ENCODE peak calls at places on chromosomes 6 and 20, in nine cellular contexts. One of them, this sample, is unnamed.

GRCh38 chr6:32852018-32852843 is 1.3 kb downstream of the TAP1 start:
- DNase-seq in stomach: peak
- DNase-seq in mucosa of descending colon: peak
- DNase-seq in activated B cell treated with CpG ODN at 0.5 μM for 24 hours: no peak
- DNase-seq in activated CD8-positive, alpha-beta T cell treated with anti-CD3 and anti-CD28 coated beads for 36 hours: peak
- DNase-seq in chondrocyte: no peak
- DNase-seq in HFFc6: no peak
- DNase-seq in right lobe of liver: no peak
- DNase-seq in Peyer's patch: peak
- DNase-seq in this sample: no peak

GRCh38 chr6:11413728-11414127 is 123.8 kb upstream of the TMEM170B start:
- DNase-seq in stomach: no peak
- DNase-seq in activated B cell treated with CpG ODN at 0.5 μM for 24 hours: no peak
- DNase-seq in HFFc6: peak
- DNase-seq in Peyer's patch: no peak
- DNase-seq in activated CD8-positive, alpha-beta T cell treated with anti-CD3 and anti-CD28 coated beads for 36 hours: no peak
- DNase-seq in chondrocyte: no peak
- DNase-seq in right lobe of liver: no peak
- DNase-seq in mucosa of descending colon: no peak
- DNase-seq in this sample: no peak

GRCh38 chr6:99712560-99712959 is 105.9 kb downstream of the PRDM13 start:
- DNase-seq in activated B cell treated with CpG ODN at 0.5 μM for 24 hours: no peak
- DNase-seq in right lobe of liver: no peak
- DNase-seq in mucosa of descending colon: no peak
- DNase-seq in chondrocyte: no peak
- DNase-seq in HFFc6: no peak
- DNase-seq in activated CD8-positive, alpha-beta T cell treated with anti-CD3 and anti-CD28 coated beads for 36 hours: no peak
- DNase-seq in stomach: no peak
- DNase-seq in Peyer's patch: no peak
- DNase-seq in this sample: no peak

GRCh38 chr6:31355540-31355988 is 1.4 kb downstream of the HLA-B start:
- DNase-seq in HFFc6: no peak
- DNase-seq in activated CD8-positive, alpha-beta T cell treated with anti-CD3 and anti-CD28 coated beads for 36 hours: no peak
- DNase-seq in stomach: no peak
- DNase-seq in right lobe of liver: no peak
- DNase-seq in Peyer's patch: no peak
- DNase-seq in activated B cell treated with CpG ODN at 0.5 μM for 24 hours: no peak
- DNase-seq in chondrocyte: no peak
- DNase-seq in mucosa of descending colon: no peak
- DNase-seq in this sample: no peak

GRCh38 chr6:122753688-122754056 is 25.8 kb upstream of the FABP7 start:
- DNase-seq in HFFc6: peak
- DNase-seq in chondrocyte: no peak
- DNase-seq in activated B cell treated with CpG ODN at 0.5 μM for 24 hours: no peak
- DNase-seq in stomach: no peak
- DNase-seq in mucosa of descending colon: no peak
- DNase-seq in activated CD8-positive, alpha-beta T cell treated with anti-CD3 and anti-CD28 coated beads for 36 hours: no peak
- DNase-seq in Peyer's patch: no peak
- DNase-seq in right lobe of liver: peak
- DNase-seq in this sample: no peak

GRCh38 chr6:43969158-43969981 is 157.9 kb downstream of the MRPL14 start:
- DNase-seq in chondrocyte: peak
- DNase-seq in right lobe of liver: peak
- DNase-seq in HFFc6: no peak
- DNase-seq in stomach: peak
- DNase-seq in activated B cell treated with CpG ODN at 0.5 μM for 24 hours: no peak
- DNase-seq in activated CD8-positive, alpha-beta T cell treated with anti-CD3 and anti-CD28 coated beads for 36 hours: no peak
- DNase-seq in Peyer's patch: peak
- DNase-seq in mucosa of descending colon: no peak
- DNase-seq in this sample: no peak

GRCh38 chr6:7541175-7542064 is at the start of gene DSP:
- DNase-seq in activated B cell treated with CpG ODN at 0.5 μM for 24 hours: peak
- DNase-seq in Peyer's patch: peak
- DNase-seq in HFFc6: peak
- DNase-seq in activated CD8-positive, alpha-beta T cell treated with anti-CD3 and anti-CD28 coated beads for 36 hours: peak
- DNase-seq in right lobe of liver: peak
- DNase-seq in mucosa of descending colon: peak
- DNase-seq in chondrocyte: no peak
- DNase-seq in stomach: peak
- DNase-seq in this sample: peak

GRCh38 chr6:52077180-52077884 is 10.1 kb downstream of the PKHD1 start:
- DNase-seq in stomach: no peak
- DNase-seq in activated B cell treated with CpG ODN at 0.5 μM for 24 hours: no peak
- DNase-seq in right lobe of liver: peak
- DNase-seq in chondrocyte: no peak
- DNase-seq in mucosa of descending colon: no peak
- DNase-seq in Peyer's patch: no peak
- DNase-seq in HFFc6: no peak
- DNase-seq in activated CD8-positive, alpha-beta T cell treated with anti-CD3 and anti-CD28 coated beads for 36 hours: no peak
- DNase-seq in this sample: no peak

DNA sequence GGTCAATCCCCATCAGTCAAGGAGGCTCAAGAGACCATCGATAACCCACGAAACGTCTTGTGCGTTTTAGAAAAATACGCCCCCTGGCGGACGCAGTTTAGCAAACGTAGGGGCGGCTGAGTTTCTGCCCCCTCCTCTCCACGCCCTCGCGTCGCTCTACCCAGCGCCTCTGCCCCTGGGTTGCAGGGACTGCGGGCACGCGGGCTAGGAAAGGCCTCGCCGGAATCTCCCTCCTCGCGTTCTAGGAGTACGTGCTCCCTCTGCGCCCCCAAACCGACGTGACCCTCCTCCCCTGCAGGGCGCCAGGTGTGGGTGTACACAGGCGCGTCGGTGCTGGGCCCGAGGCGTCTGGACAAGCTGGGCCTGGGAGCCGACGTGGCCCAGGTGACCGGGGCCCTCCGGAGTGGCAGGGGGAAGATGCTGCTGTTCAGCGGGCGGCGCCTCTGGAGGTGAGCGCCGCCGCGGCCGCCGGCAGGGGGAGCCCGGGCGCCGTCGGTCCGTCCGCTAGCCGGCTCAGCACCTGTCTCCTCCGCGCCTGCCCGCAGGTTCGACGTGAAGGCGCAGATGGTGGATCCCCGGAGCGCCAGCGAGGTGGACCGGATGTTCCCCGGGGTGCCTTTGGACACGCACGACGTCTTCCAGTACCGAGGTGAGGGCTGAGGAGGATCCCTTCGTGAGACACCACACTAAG is 5.3 kb downstream of the MMP9 start:
- DNase-seq in activated CD8-positive, alpha-beta T cell treated with anti-CD3 and anti-CD28 coated beads for 36 hours: peak
- DNase-seq in activated B cell treated with CpG ODN at 0.5 μM for 24 hours: peak
- DNase-seq in HFFc6: no peak
- DNase-seq in chondrocyte: no peak
- DNase-seq in right lobe of liver: no peak
- DNase-seq in stomach: peak
- DNase-seq in mucosa of descending colon: peak
- DNase-seq in Peyer's patch: peak
- DNase-seq in this sample: peak
- TF ChIP-seq CTCF in activated CD8-positive, alpha-beta T cell treated with anti-CD3 and anti-CD28 coated beads for 36 hours: peak
- TF ChIP-seq CTCF in activated B cell treated with CpG ODN at 0.5 μM for 24 hours: peak
- TF ChIP-seq CTCF in HFFc6: peak
- TF ChIP-seq CTCF in chondrocyte: peak
- TF ChIP-seq CTCF in right lobe of liver: peak
- TF ChIP-seq CTCF in stomach: peak
- TF ChIP-seq CTCF in mucosa of descending colon: peak
- TF ChIP-seq CTCF in Peyer's patch: peak
- TF ChIP-seq CTCF in this sample: peak

GRCh38 chr6:100775667-100776066 is 105.5 kb downstream of the ASCC3 start:
- DNase-seq in right lobe of liver: no peak
- DNase-seq in mucosa of descending colon: no peak
- DNase-seq in chondrocyte: no peak
- DNase-seq in activated B cell treated with CpG ODN at 0.5 μM for 24 hours: no peak
- DNase-seq in Peyer's patch: no peak
- DNase-seq in stomach: no peak
- DNase-seq in activated CD8-positive, alpha-beta T cell treated with anti-CD3 and anti-CD28 coated beads for 36 hours: no peak
- DNase-seq in HFFc6: no peak
- DNase-seq in this sample: no peak
- TF ChIP-seq CTCF in right lobe of liver: peak
- TF ChIP-seq CTCF in mucosa of descending colon: no peak
- TF ChIP-seq CTCF in chondrocyte: peak
- TF ChIP-seq CTCF in activated B cell treated with CpG ODN at 0.5 μM for 24 hours: no peak
- TF ChIP-seq CTCF in Peyer's patch: no peak
- TF ChIP-seq CTCF in stomach: no peak
- TF ChIP-seq CTCF in activated CD8-positive, alpha-beta T cell treated with anti-CD3 and anti-CD28 coated beads for 36 hours: no peak
- TF ChIP-seq CTCF in HFFc6: peak
- TF ChIP-seq CTCF in this sample: no peak

GRCh38 chr6:20115269-20116005 is 96.8 kb downstream of the MBOAT1 start:
- DNase-seq in activated CD8-positive, alpha-beta T cell treated with anti-CD3 and anti-CD28 coated beads for 36 hours: no peak
- DNase-seq in HFFc6: no peak
- DNase-seq in Peyer's patch: no peak
- DNase-seq in right lobe of liver: no peak
- DNase-seq in stomach: no peak
- DNase-seq in chondrocyte: no peak
- DNase-seq in activated B cell treated with CpG ODN at 0.5 μM for 24 hours: no peak
- DNase-seq in mucosa of descending colon: no peak
- DNase-seq in this sample: no peak
- TF ChIP-seq CTCF in activated CD8-positive, alpha-beta T cell treated with anti-CD3 and anti-CD28 coated beads for 36 hours: no peak
- TF ChIP-seq CTCF in HFFc6: no peak
- TF ChIP-seq CTCF in Peyer's patch: no peak
- TF ChIP-seq CTCF in right lobe of liver: no peak
- TF ChIP-seq CTCF in stomach: no peak
- TF ChIP-seq CTCF in chondrocyte: no peak
- TF ChIP-seq CTCF in activated B cell treated with CpG ODN at 0.5 μM for 24 hours: no peak
- TF ChIP-seq CTCF in mucosa of descending colon: no peak
- TF ChIP-seq CTCF in this sample: no peak

DNA sequence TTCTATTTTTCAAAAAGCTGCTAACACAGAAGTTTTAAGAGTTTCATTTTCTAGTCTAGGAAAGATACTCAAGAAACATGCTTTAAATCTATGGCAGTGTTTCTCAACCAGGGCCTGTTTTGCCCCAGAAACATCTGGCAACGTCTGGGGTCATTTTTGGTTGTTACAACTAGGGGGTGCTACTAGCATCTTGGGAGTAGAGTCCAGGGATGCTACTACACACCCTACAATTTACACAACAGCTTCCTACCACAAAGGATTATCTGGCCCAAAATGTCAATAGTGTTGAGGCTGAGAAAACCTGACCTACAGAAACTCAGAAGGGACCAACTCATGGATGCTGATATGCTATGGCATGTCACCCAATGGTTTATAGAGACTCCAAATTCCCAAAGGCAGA is 24.4 kb downstream of the SERAC1 start:
- DNase-seq in right lobe of liver: no peak
- DNase-seq in HFFc6: no peak
- DNase-seq in chondrocyte: no peak
- DNase-seq in mucosa of descending colon: no peak
- DNase-seq in stomach: no peak
- DNase-seq in Peyer's patch: no peak
- DNase-seq in activated CD8-positive, alpha-beta T cell treated with anti-CD3 and anti-CD28 coated beads for 36 hours: no peak
- DNase-seq in activated B cell treated with CpG ODN at 0.5 μM for 24 hours: no peak
- DNase-seq in this sample: peak
- TF ChIP-seq CTCF in right lobe of liver: peak
- TF ChIP-seq CTCF in HFFc6: peak
- TF ChIP-seq CTCF in chondrocyte: peak
- TF ChIP-seq CTCF in mucosa of descending colon: no peak
- TF ChIP-seq CTCF in stomach: no peak
- TF ChIP-seq CTCF in Peyer's patch: no peak
- TF ChIP-seq CTCF in activated CD8-positive, alpha-beta T cell treated with anti-CD3 and anti-CD28 coated beads for 36 hours: peak
- TF ChIP-seq CTCF in activated B cell treated with CpG ODN at 0.5 μM for 24 hours: no peak
- TF ChIP-seq CTCF in this sample: no peak

GRCh38 chr6:136547336-136547735 is 2.9 kb downstream of the MAP7 start:
- DNase-seq in stomach: no peak
- DNase-seq in activated B cell treated with CpG ODN at 0.5 μM for 24 hours: no peak
- DNase-seq in activated CD8-positive, alpha-beta T cell treated with anti-CD3 and anti-CD28 coated beads for 36 hours: no peak
- DNase-seq in HFFc6: peak
- DNase-seq in Peyer's patch: no peak
- DNase-seq in chondrocyte: no peak
- DNase-seq in right lobe of liver: no peak
- DNase-seq in mucosa of descending colon: no peak
- DNase-seq in this sample: no peak
- TF ChIP-seq CTCF in stomach: peak
- TF ChIP-seq CTCF in activated B cell treated with CpG ODN at 0.5 μM for 24 hours: no peak
- TF ChIP-seq CTCF in activated CD8-positive, alpha-beta T cell treated with anti-CD3 and anti-CD28 coated beads for 36 hours: peak
- TF ChIP-seq CTCF in HFFc6: peak
- TF ChIP-seq CTCF in Peyer's patch: peak
- TF ChIP-seq CTCF in chondrocyte: peak
- TF ChIP-seq CTCF in right lobe of liver: peak
- TF ChIP-seq CTCF in mucosa of descending colon: no peak
- TF ChIP-seq CTCF in this sample: peak

GRCh38 chr20:41622584-41622983 is 4.4 kb upstream of the CHD6 start:
- DNase-seq in chondrocyte: no peak
- DNase-seq in stomach: no peak
- DNase-seq in mucosa of descending colon: no peak
- DNase-seq in activated CD8-positive, alpha-beta T cell treated with anti-CD3 and anti-CD28 coated beads for 36 hours: no peak
- DNase-seq in activated B cell treated with CpG ODN at 0.5 μM for 24 hours: no peak
- DNase-seq in HFFc6: no peak
- DNase-seq in Peyer's patch: no peak
- DNase-seq in right lobe of liver: no peak
- DNase-seq in this sample: no peak

GRCh38 chr20:41630846-41631245 is 12.7 kb upstream of the CHD6 start:
- DNase-seq in activated CD8-positive, alpha-beta T cell treated with anti-CD3 and anti-CD28 coated beads for 36 hours: no peak
- DNase-seq in chondrocyte: no peak
- DNase-seq in stomach: no peak
- DNase-seq in Peyer's patch: no peak
- DNase-seq in right lobe of liver: no peak
- DNase-seq in activated B cell treated with CpG ODN at 0.5 μM for 24 hours: no peak
- DNase-seq in HFFc6: no peak
- DNase-seq in mucosa of descending colon: no peak
- DNase-seq in this sample: no peak

GRCh38 chr20:41623625-41624024 is 5.4 kb upstream of the CHD6 start:
- DNase-seq in Peyer's patch: no peak
- DNase-seq in stomach: no peak
- DNase-seq in activated B cell treated with CpG ODN at 0.5 μM for 24 hours: no peak
- DNase-seq in chondrocyte: no peak
- DNase-seq in mucosa of descending colon: no peak
- DNase-seq in right lobe of liver: no peak
- DNase-seq in HFFc6: no peak
- DNase-seq in activated CD8-positive, alpha-beta T cell treated with anti-CD3 and anti-CD28 coated beads for 36 hours: no peak
- DNase-seq in this sample: no peak

GRCh38 chr20:41627611-41628244 is 9.6 kb upstream of the CHD6 start:
- DNase-seq in mucosa of descending colon: no peak
- DNase-seq in right lobe of liver: no peak
- DNase-seq in activated B cell treated with CpG ODN at 0.5 μM for 24 hours: no peak
- DNase-seq in activated CD8-positive, alpha-beta T cell treated with anti-CD3 and anti-CD28 coated beads for 36 hours: no peak
- DNase-seq in stomach: no peak
- DNase-seq in chondrocyte: no peak
- DNase-seq in HFFc6: no peak
- DNase-seq in Peyer's patch: no peak
- DNase-seq in this sample: no peak

DNA sequence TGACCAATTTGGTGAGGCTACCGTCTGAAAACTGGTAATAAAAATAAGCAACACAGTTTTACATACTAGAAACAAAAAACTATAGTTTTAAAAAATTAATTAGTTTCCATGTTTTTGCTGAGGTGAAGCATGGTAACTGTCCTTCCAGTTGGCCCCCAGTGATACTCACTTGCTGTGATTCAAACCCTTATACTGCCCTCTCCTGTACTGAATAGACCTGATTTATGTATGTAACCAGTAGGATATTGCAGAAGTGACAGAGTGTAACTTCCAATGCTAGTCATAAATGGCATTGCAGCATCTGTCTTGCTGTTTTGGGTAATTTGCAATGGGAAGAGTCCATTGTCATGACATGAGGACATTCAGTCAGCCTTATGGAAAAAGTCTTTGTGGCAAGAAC is 8.8 kb upstream of the CHD6 start:
- DNase-seq in mucosa of descending colon: no peak
- DNase-seq in activated B cell treated with CpG ODN at 0.5 μM for 24 hours: no peak
- DNase-seq in Peyer's patch: no peak
- DNase-seq in stomach: no peak
- DNase-seq in activated CD8-positive, alpha-beta T cell treated with anti-CD3 and anti-CD28 coated beads for 36 hours: no peak
- DNase-seq in HFFc6: no peak
- DNase-seq in right lobe of liver: no peak
- DNase-seq in chondrocyte: no peak
- DNase-seq in this sample: no peak
- TF ChIP-seq CTCF in mucosa of descending colon: no peak
- TF ChIP-seq CTCF in activated B cell treated with CpG ODN at 0.5 μM for 24 hours: no peak
- TF ChIP-seq CTCF in Peyer's patch: no peak
- TF ChIP-seq CTCF in stomach: no peak
- TF ChIP-seq CTCF in activated CD8-positive, alpha-beta T cell treated with anti-CD3 and anti-CD28 coated beads for 36 hours: no peak
- TF ChIP-seq CTCF in HFFc6: no peak
- TF ChIP-seq CTCF in right lobe of liver: peak
- TF ChIP-seq CTCF in chondrocyte: peak
- TF ChIP-seq CTCF in this sample: no peak

GRCh38 chr6:15608406-15608805 is 54.4 kb downstream of the DTNBP1 start:
- DNase-seq in mucosa of descending colon: peak
- DNase-seq in activated B cell treated with CpG ODN at 0.5 μM for 24 hours: no peak
- DNase-seq in HFFc6: peak
- DNase-seq in stomach: no peak
- DNase-seq in activated CD8-positive, alpha-beta T cell treated with anti-CD3 and anti-CD28 coated beads for 36 hours: no peak
- DNase-seq in right lobe of liver: no peak
- DNase-seq in Peyer's patch: no peak
- DNase-seq in chondrocyte: no peak
- DNase-seq in this sample: no peak
- TF ChIP-seq CTCF in mucosa of descending colon: no peak
- TF ChIP-seq CTCF in activated B cell treated with CpG ODN at 0.5 μM for 24 hours: no peak
- TF ChIP-seq CTCF in HFFc6: no peak
- TF ChIP-seq CTCF in stomach: no peak
- TF ChIP-seq CTCF in activated CD8-positive, alpha-beta T cell treated with anti-CD3 and anti-CD28 coated beads for 36 hours: no peak
- TF ChIP-seq CTCF in right lobe of liver: no peak
- TF ChIP-seq CTCF in Peyer's patch: no peak
- TF ChIP-seq CTCF in chondrocyte: no peak
- TF ChIP-seq CTCF in this sample: no peak